ENCODE peak calls at places on chromosomes 6 and 20, in five cellular contexts. F is neuronal stem cell, P is GM23338, B is fibroblast of lung, D is neural progenitor cell. W is an unnamed sample.

GRCh38 chr6:135270676-135271536 is 89.8 kb downstream of the MYB start:
- DNase-seq in D (no peak), P (peak), F (no peak), B (no peak), W (no peak)

GRCh38 chr20:48831702-48832422 is 4.1 kb upstream of the PREX1 start:
- DNase-seq in B (peak), F (no peak), P (no peak), D (peak), W (no peak)

GRCh38 chr6:83846291-83846690 is 6.9 kb upstream of the RIPPLY2 start:
- DNase-seq in B (no peak), F (no peak), D (no peak), P (no peak), W (no peak)

GRCh38 chr6:100353276-100354015 is 111.3 kb downstream of the SIM1 start:
- DNase-seq in F (no peak), D (no peak), B (peak), P (no peak), W (no peak)

GRCh38 chr6:134029495-134030455 is 22.6 kb downstream of the SLC2A12 start:
- DNase-seq in D (no peak), F (no peak), B (peak), P (no peak), W (no peak)

GRCh38 chr6:73299171-73300073 is 36.4 kb upstream of the KHDC1 start:
- DNase-seq in D (no peak), B (peak), P (peak), F (no peak), W (no peak)

GRCh38 chr20:37475258-37475657 is 45.8 kb upstream of the NNAT start:
- DNase-seq in B (no peak), D (no peak), P (no peak), F (no peak), W (no peak)

GRCh38 chr6:12313311-12313991 is 23.3 kb downstream of the EDN1 start:
- DNase-seq in F (no peak), P (no peak), B (no peak), D (no peak), W (no peak)

GRCh38 chr20:31894980-31895675 is 24.7 kb downstream of the TTLL9 start:
- DNase-seq in D (peak), F (no peak), B (peak), P (peak), W (no peak)

GRCh38 chr6:21953831-21954801 is 342.7 kb downstream of the PRL start:
- DNase-seq in P (peak), B (peak), F (no peak), D (no peak), W (peak)

GRCh38 chr20:38129893-38130609 is 35.0 kb downstream of the TGM2 start:
- DNase-seq in B (no peak), F (no peak), D (no peak), P (no peak), W (no peak)

GRCh38 chr6:154510144-154510905 is at the start of gene CNKSR3:
- DNase-seq in P (peak), B (peak), F (peak), D (peak), W (no peak)

GRCh38 chr20:13718161-13718560 is 66.6 kb downstream of the ESF1 start:
- DNase-seq in D (no peak), F (no peak), P (no peak), B (no peak), W (no peak)

GRCh38 chr20:61186771-61187170 is 65.3 kb upstream of the CDH4 start:
- DNase-seq in F (no peak), B (peak), P (no peak), D (no peak), W (no peak)

GRCh38 chr20:19114410-19114809 is 98.0 kb upstream of the SLC24A3 start:
- DNase-seq in D (no peak), B (no peak), P (no peak), F (no peak), W (peak)

GRCh38 chr20:35010405-35011192 is 54.9 kb downstream of the MYH7B start:
- DNase-seq in P (no peak), D (no peak), B (no peak), F (no peak), W (no peak)

GRCh38 chr6:111057074-111057752 is 30.1 kb upstream of the SLC16A10 start:
- DNase-seq in B (peak), P (peak), F (peak), D (peak), W (peak)

GRCh38 chr6:79702701-79703100 is 71.6 kb downstream of the SH3BGRL2 start:
- DNase-seq in P (no peak), B (no peak), D (no peak), F (no peak), W (no peak)

GRCh38 chr20:11394145-11394833 is 523.4 kb upstream of the BTBD3 start:
- DNase-seq in D (no peak), F (no peak), B (peak), P (no peak), W (no peak)

GRCh38 chr6:15962449-15962764 is 166.5 kb upstream of the MYLIP start:
- DNase-seq in B (peak), D (no peak), F (no peak), P (peak), W (no peak)

GRCh38 chr20:12936524-12936923 is 72.2 kb upstream of the SPTLC3 start:
- DNase-seq in F (no peak), B (peak), P (no peak), D (no peak), W (no peak)

GRCh38 chr20:2750343-2751251 is 49.8 kb downstream of the CPXM1 start:
- DNase-seq in F (no peak), P (peak), D (peak), B (peak), W (no peak)

GRCh38 chr6:114634016-114634415 is 291.2 kb upstream of the HS3ST5 start:
- DNase-seq in D (no peak), B (peak), F (no peak), P (no peak), W (no peak)

GRCh38 chr6:28866342-28867077 is 57.3 kb downstream of the TRIM27 start:
- DNase-seq in D (peak), P (peak), B (peak), F (peak), W (peak)

GRCh38 chr6:107667790-107668189 is 156.3 kb downstream of the SCML4 start:
- DNase-seq in D (no peak), B (no peak), F (no peak), P (no peak), W (no peak)

GRCh38 chr20:62766716-62767115 is 29.6 kb upstream of the MRGBP start:
- DNase-seq in P (no peak), F (no peak), B (no peak), D (no peak), W (no peak)

GRCh38 chr6:164911151-164911550 is 398.3 kb downstream of the C6orf118 start:
- DNase-seq in P (no peak), D (no peak), F (no peak), B (no peak), W (no peak)

GRCh38 chr6:133895573-133896343 is 6.8 kb downstream of the TCF21 start:
- DNase-seq in F (peak), P (peak), B (peak), D (peak), W (no peak)

GRCh38 chr6:161272600-161273355 is 1.1 kb downstream of the AGPAT4 start:
- DNase-seq in P (peak), F (peak), D (peak), B (peak), W (peak)

GRCh38 chr6:149961728-149962425 is 1.9 kb upstream of the ULBP1 start:
- DNase-seq in P (peak), F (no peak), D (peak), B (no peak), W (peak)

GRCh38 chr20:51132286-51132810 is 109.4 kb upstream of the KCNG1 start:
- DNase-seq in B (peak), F (no peak), D (no peak), P (no peak), W (no peak)

GRCh38 chr20:17598013-17598550 is 28.2 kb downstream of the DSTN start:
- DNase-seq in B (no peak), D (no peak), F (no peak), P (no peak), W (no peak)

GRCh38 chr20:58515240-58516212 is at the start of gene APCDD1L:
- DNase-seq in F (peak), D (peak), P (peak), B (peak), W (no peak)
- H3K4me3 ChIP-seq in F (no peak), D (peak), P (peak), B (peak), W (no peak)

GRCh38 chr6:96547654-96548053 is 15.3 kb upstream of the FHL5 start:
- DNase-seq in F (no peak), B (no peak), D (no peak), P (no peak), W (no peak)

GRCh38 chr6:96542702-96543101 is 20.2 kb upstream of the FHL5 start:
- DNase-seq in B (no peak), P (peak), F (no peak), D (peak), W (no peak)

GRCh38 chr6:96545882-96546281 is 17.0 kb upstream of the FHL5 start:
- DNase-seq in D (no peak), B (no peak), F (no peak), P (no peak), W (no peak)
- H2AFZ ChIP-seq in D (no peak), B (no peak), F (no peak), P (no peak), W (no peak)

GRCh38 chr6:45589367-45589766 is 211.6 kb upstream of the SUPT3H start:
- DNase-seq in F (no peak), D (no peak), B (no peak), P (no peak), W (no peak)
- H3K4me3 ChIP-seq in F (no peak), D (no peak), B (no peak), P (no peak), W (no peak)

GRCh38 chr6:146887447-146888077 is 288.8 kb downstream of the ADGB start:
- DNase-seq in F (no peak), D (no peak), B (no peak), P (no peak), W (no peak)

GRCh38 chr6:146884728-146885127 is 286.0 kb downstream of the ADGB start:
- DNase-seq in D (no peak), B (no peak), F (no peak), P (no peak), W (no peak)

GRCh38 chr6:146883640-146884531 is 285.1 kb downstream of the ADGB start:
- DNase-seq in D (no peak), P (no peak), B (no peak), F (no peak), W (no peak)

GRCh38 chr6:146886587-146887446 is 288.0 kb downstream of the ADGB start:
- DNase-seq in F (no peak), P (no peak), B (no peak), D (no peak), W (no peak)

DNA sequence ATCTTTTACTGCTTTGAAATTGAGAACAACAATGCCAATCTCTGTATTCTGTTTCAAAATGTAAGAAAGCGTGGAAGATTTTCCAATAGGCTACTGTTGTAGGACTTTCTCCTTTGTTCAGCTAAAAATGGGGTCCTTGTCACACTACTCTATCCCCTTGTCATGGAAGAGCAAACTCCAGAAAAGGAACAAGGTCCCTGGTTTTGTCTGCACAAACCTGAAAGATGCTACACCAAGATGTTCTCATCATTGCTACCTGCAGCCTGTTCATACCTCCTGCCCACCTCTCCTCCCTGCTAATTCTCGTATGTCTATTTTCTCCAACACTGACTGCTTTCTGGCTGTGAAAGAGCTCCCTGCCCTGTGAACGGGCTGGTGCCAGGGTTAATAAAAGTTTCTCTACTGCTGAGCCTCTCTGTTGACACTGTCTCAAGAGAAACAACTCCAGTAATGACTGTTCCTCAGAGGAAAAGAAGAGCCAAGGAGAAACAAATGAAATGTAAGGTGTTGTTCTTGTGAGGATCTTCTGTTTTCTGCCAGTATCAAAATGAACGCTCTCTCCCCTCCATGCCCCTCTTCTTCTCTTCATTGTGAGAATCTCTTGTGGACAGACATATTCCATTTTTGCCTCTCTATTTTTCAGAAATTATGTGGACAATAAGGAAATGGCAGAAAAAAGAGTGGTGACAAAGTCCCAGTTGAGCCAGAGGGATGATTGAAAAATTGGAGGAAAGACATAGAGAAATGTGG is 287.1 kb downstream of the ADGB start:
- DNase-seq in F (no peak), D (no peak), P (no peak), B (no peak), W (no peak)
- H2AFZ ChIP-seq in F (no peak), D (no peak), P (peak), B (no peak), W (no peak)

GRCh38 chr6:156782691-156783320 is 5.6 kb downstream of the ARID1B start:
- DNase-seq in B (peak), P (no peak), D (no peak), F (no peak), W (no peak)
- H3K4me3 ChIP-seq in B (peak), P (peak), D (peak), F (no peak), W (peak)

W was measured in DND-41.